ENCODE peak calls at places on chromosome 21, in six cellular contexts. F, K, A, W, Y and I are unnamed samples.

GRCh38 chr21:45747802-45748445 is 104.4 kb downstream of the PCBP3 start:
- DNase-seq in K (no peak), W (no peak), F (no peak), A (no peak), Y (peak; percentile 37), I (peak; percentile 80)

GRCh38 chr21:42678118-42678430 is 24.7 kb downstream of the PDE9A start:
- DNase-seq in F (no peak), K (peak; percentile 32), W (no peak), Y (no peak), A (no peak), I (no peak)

GRCh38 chr21:46092026-46092764 is 5.7 kb upstream of the COL6A2 start:
- DNase-seq in A (no peak), K (peak; percentile 82), F (no peak), W (no peak), Y (peak; percentile 62), I (peak; percentile 90)

GRCh38 chr21:14603202-14603601 is 57.1 kb upstream of the SAMSN1 start:
- DNase-seq in F (no peak), Y (no peak), A (no peak), K (no peak), W (no peak), I (no peak)

GRCh38 chr21:15057290-15057689 is 7.5 kb downstream of the NRIP1 start:
- DNase-seq in F (no peak), Y (peak; percentile 28), A (no peak), K (no peak), W (no peak), I (no peak)

GRCh38 chr21:46182548-46183336 is 1.5 kb downstream of the SPATC1L start:
- DNase-seq in K (no peak), Y (peak; percentile 8), F (no peak), A (no peak), W (no peak), I (peak; percentile 85)

GRCh38 chr21:46307625-46308024 is 16.0 kb downstream of the C21orf58 start:
- DNase-seq in W (no peak), F (no peak), Y (no peak), A (peak; percentile 33), K (no peak), I (no peak)

GRCh38 chr21:45590246-45590725 is 48.0 kb upstream of the SLC19A1 start:
- DNase-seq in F (peak; percentile 79), A (peak; percentile 71), K (peak; percentile 69), Y (peak; percentile 76), W (peak; percentile 74), I (peak; percentile 88)

GRCh38 chr21:46347791-46348381 is 23.9 kb downstream of the PCNT start:
- DNase-seq in F (no peak), Y (no peak), A (no peak), W (no peak), K (peak; percentile 97), I (no peak)

GRCh38 chr21:28687571-28687970 is 305.1 kb downstream of the LTN1 start:
- DNase-seq in W (no peak), Y (peak; percentile 27), K (no peak), A (no peak), F (no peak), I (no peak)

GRCh38 chr21:44953628-44954021 is 13.8 kb downstream of the SLX9 start:
- DNase-seq in A (no peak), K (peak; percentile 50), W (no peak), F (no peak), Y (no peak), I (no peak)

GRCh38 chr21:25062061-25062460 is 545.2 kb downstream of the MRPL39 start:
- DNase-seq in A (peak; percentile 17), K (no peak), Y (no peak), W (no peak), F (no peak), I (no peak)

GRCh38 chr21:46067505-46068201 is 30.3 kb upstream of the COL6A2 start:
- DNase-seq in A (no peak), W (no peak), K (peak; percentile 37), F (no peak), Y (no peak), I (peak; percentile 81)

GRCh38 chr21:27734146-27734545 is 767.3 kb upstream of the ADAMTS5 start:
- DNase-seq in Y (no peak), W (no peak), A (no peak), K (no peak), F (no peak), I (no peak)

GRCh38 chr21:29633766-29634165 is 306.0 kb downstream of the GRIK1 start:
- DNase-seq in K (no peak), Y (no peak), F (no peak), W (no peak), A (no peak), I (no peak)

GRCh38 chr21:28632718-28633408 is 359.8 kb downstream of the LTN1 start:
- DNase-seq in K (no peak), A (no peak), Y (no peak), W (no peak), F (no peak), I (no peak)

GRCh38 chr21:17540530-17540929 is 27.7 kb downstream of the CXADR start:
- DNase-seq in W (no peak), K (no peak), F (no peak), Y (no peak), A (no peak), I (no peak)
- TF ChIP-seq CTCF in W (no peak), K (no peak), F (no peak), Y (no peak), A (no peak), I (no peak)

DNA sequence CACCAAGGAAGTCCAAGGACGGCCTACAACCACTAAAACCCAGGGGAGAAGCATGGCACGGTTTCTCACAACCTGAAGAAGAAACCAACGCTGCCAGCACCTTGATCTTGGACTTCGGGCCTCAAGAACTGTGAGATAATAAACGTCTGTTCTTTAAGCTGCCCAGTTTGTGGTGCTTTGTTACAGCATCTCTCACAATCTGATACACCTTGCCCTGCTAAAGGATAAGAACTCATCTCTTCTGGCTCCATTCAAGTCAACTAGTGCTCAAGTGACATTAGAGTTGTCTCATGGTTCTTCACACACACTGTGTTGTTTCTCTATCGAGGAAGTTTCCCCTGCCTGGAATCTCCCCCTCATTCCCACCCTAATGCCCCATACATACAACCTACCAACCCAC is 314.4 kb upstream of the RUNX1 start:
- DNase-seq in Y (no peak), W (no peak), K (no peak), A (no peak), F (no peak), I (no peak)
- TF ChIP-seq CTCF in Y (no peak), W (no peak), K (no peak), A (no peak), F (no peak), I (no peak)

DNA sequence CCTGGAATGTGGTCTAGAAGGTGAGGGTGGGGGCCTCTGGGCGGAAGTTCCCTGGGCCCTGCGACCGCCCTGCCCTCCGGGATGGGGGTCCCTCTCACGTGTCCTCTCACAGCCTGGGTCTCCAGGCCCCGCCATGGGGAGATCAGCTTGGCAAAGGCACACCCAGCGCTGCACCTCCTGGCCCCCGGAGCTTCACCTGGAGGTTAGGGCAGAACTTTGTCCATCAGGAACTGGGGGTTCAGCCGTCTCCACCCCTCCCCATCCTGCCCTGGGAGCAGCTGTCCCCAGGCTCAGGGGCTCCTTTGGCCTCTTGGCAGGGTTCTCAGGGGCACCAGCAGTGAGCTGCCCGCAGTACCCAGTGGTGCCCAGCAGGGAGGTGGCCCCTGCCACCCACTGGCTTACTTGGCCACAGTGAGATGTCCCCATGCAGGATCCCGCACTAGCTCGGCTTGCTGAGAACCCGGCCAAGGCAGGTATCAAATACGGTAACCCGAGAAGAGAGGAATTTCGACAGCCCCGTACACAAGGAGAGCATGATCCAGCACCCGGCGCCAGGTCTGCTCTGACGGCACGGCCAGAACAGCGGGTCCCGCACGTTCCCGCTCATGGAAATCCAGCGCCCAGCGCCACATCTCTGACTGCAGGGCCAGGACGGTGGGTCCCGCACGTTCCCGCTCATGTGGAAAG is 36.7 kb downstream of the RRP1 start:
- DNase-seq in W (no peak), A (no peak), F (no peak), Y (no peak), K (peak; percentile 88), I (no peak)
- TF ChIP-seq CTCF in W (no peak), A (peak; percentile 22), F (no peak), Y (no peak), K (peak; percentile 26), I (no peak)

GRCh38 chr21:39454949-39455668 is 3.3 kb downstream of the SH3BGR start:
- DNase-seq in K (no peak), F (no peak), Y (no peak), A (no peak), W (no peak), I (no peak)

GRCh38 chr21:39452965-39453332 is 1.2 kb downstream of the SH3BGR start:
- DNase-seq in A (no peak), F (no peak), W (no peak), K (peak; percentile 67), Y (no peak), I (no peak)

GRCh38 chr21:39453571-39454179 is 1.9 kb downstream of the SH3BGR start:
- DNase-seq in W (no peak), K (no peak), F (no peak), Y (no peak), A (no peak), I (no peak)

GRCh38 chr21:39452207-39452964 is 616 bp downstream of the SH3BGR start:
- DNase-seq in A (no peak), F (no peak), Y (no peak), K (no peak), W (no peak), I (no peak)

GRCh38 chr21:39456665-39457064 is 4.9 kb downstream of the SH3BGR start:
- DNase-seq in F (no peak), W (no peak), A (no peak), K (no peak), Y (no peak), I (no peak)
- TF ChIP-seq CTCF in F (no peak), W (peak; percentile 38), A (no peak), K (peak; percentile 42), Y (peak; percentile 4), I (no peak)

GRCh38 chr21:38669186-38669585 is 136.5 kb upstream of the ETS2 start:
- DNase-seq in A (peak; percentile 23), K (no peak), Y (peak; percentile 42), F (no peak), W (peak; percentile 22), I (no peak)
- TF ChIP-seq CTCF in A (peak; percentile 19), K (no peak), Y (peak; percentile 49), F (no peak), W (no peak), I (no peak)

GRCh38 chr21:31509108-31510017 is 150.1 kb upstream of the SOD1 start:
- DNase-seq in W (peak; percentile 23), A (peak; percentile 58), Y (peak; percentile 57), F (peak; percentile 71), K (no peak), I (peak; percentile 87)
- TF ChIP-seq CTCF in W (no peak), A (peak; percentile 9), Y (peak; percentile 23), F (peak; percentile 36), K (no peak), I (no peak)

DNA sequence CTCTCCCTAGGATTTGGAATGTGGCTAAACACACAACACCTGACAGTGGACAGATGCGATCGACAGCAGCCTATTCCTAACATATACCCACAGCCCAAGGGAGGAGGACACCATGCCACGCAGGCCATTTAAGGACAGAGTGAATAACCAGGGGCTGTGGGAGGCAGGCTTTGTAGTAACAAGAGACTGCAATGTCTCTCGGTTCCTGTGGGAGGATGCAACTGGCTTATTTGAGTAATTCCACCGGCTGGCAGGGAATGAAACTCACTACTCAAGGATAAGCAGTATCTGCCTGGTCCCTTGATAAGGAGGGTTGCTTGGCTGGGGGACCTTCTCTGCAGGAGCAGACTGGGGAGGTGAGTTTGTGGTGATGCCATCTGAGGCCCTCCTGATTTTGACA is 109.6 kb downstream of the PCP4 start:
- DNase-seq in K (no peak), A (no peak), W (no peak), Y (no peak), F (no peak), I (peak; percentile 20)
- TF ChIP-seq CTCF in K (no peak), A (no peak), W (no peak), Y (no peak), F (no peak), I (no peak)

GRCh38 chr21:36481639-36482038 is 1.7 kb upstream of the CLDN14 start:
- DNase-seq in F (no peak), W (no peak), Y (no peak), K (no peak), A (no peak), I (no peak)
- TF ChIP-seq CTCF in F (no peak), W (no peak), Y (no peak), K (no peak), A (no peak), I (no peak)